ENCODE peak calls at places on chromosomes 5 and 9, in four cellular contexts. One of them, this sample, is unnamed. For H3K9me3, the result is how much of the 10 kb centered on the place peaks cover.

GRCh38 chr5:131068893-131069643 is 96.0 kb downstream of the HINT1 start:
- DNase-seq in H9: no peak
- DNase-seq in H1: no peak
- DNase-seq in mesenchymal stem cell: no peak
- DNase-seq in this sample: no peak

GRCh38 chr5:14869286-14870164 is 2.1 kb downstream of the ANKH start:
- DNase-seq in H9: no peak
- DNase-seq in H1: no peak
- DNase-seq in mesenchymal stem cell: no peak
- DNase-seq in this sample: no peak

GRCh38 chr9:109652112-109652511 is 127.9 kb upstream of the PALM2AKAP2 start:
- DNase-seq in H9: no peak
- DNase-seq in H1: no peak
- DNase-seq in mesenchymal stem cell: no peak
- DNase-seq in this sample: no peak

GRCh38 chr9:93946338-93946712 is 8.8 kb downstream of the BARX1 start:
- DNase-seq in H9: no peak
- DNase-seq in H1: no peak
- DNase-seq in mesenchymal stem cell: no peak
- DNase-seq in this sample: no peak

GRCh38 chr5:98904786-98905185 is 24.0 kb downstream of the CHD1 start:
- DNase-seq in H9: no peak
- DNase-seq in H1: no peak
- DNase-seq in mesenchymal stem cell: peak
- DNase-seq in this sample: no peak

GRCh38 chr5:155293605-155294178 is 280.1 kb downstream of the KIF4B start:
- DNase-seq in H9: no peak
- DNase-seq in H1: no peak
- DNase-seq in mesenchymal stem cell: no peak
- DNase-seq in this sample: no peak

GRCh38 chr9:124344291-124345050 is 70.8 kb downstream of the PSMB7 start:
- DNase-seq in H9: no peak
- DNase-seq in H1: no peak
- DNase-seq in mesenchymal stem cell: no peak
- DNase-seq in this sample: no peak

GRCh38 chr5:6758201-6758600 is 45.0 kb downstream of the TENT4A start:
- DNase-seq in H9: no peak
- DNase-seq in H1: no peak
- DNase-seq in mesenchymal stem cell: no peak
- DNase-seq in this sample: no peak

GRCh38 chr5:56829137-56829536 is 13.8 kb downstream of the MAP3K1 start:
- DNase-seq in H9: no peak
- DNase-seq in H1: no peak
- DNase-seq in mesenchymal stem cell: peak
- DNase-seq in this sample: no peak

GRCh38 chr5:92748072-92748676 is 832.8 kb downstream of the NR2F1-AS1 start:
- DNase-seq in H9: no peak
- DNase-seq in H1: no peak
- DNase-seq in mesenchymal stem cell: no peak
- DNase-seq in this sample: no peak

GRCh38 chr5:119323630-119324000 is 32.2 kb upstream of the TNFAIP8 start:
- DNase-seq in H9: no peak
- DNase-seq in H1: no peak
- DNase-seq in mesenchymal stem cell: peak
- DNase-seq in this sample: no peak

GRCh38 chr9:92254401-92255337 is 38.8 kb downstream of the IARS1 start:
- DNase-seq in H9: no peak
- DNase-seq in H1: no peak
- DNase-seq in mesenchymal stem cell: no peak
- DNase-seq in this sample: no peak

GRCh38 chr9:78470741-78471140 is 173.8 kb downstream of the PSAT1 start:
- DNase-seq in H9: no peak
- DNase-seq in H1: no peak
- DNase-seq in mesenchymal stem cell: no peak
- DNase-seq in this sample: no peak

GRCh38 chr9:971901-972511 is 4.4 kb upstream of the DMRT3 start:
- DNase-seq in H9: peak
- DNase-seq in H1: peak
- DNase-seq in mesenchymal stem cell: no peak
- DNase-seq in this sample: peak

GRCh38 chr5:180212363-180213255 is 3.6 kb upstream of the RASGEF1C start:
- DNase-seq in H9: no peak
- DNase-seq in H1: no peak
- DNase-seq in mesenchymal stem cell: no peak
- DNase-seq in this sample: no peak

GRCh38 chr9:95211028-95211427 is 106.5 kb downstream of the FANCC start:
- DNase-seq in H9: no peak
- DNase-seq in H1: no peak
- DNase-seq in mesenchymal stem cell: no peak
- DNase-seq in this sample: peak

DNA sequence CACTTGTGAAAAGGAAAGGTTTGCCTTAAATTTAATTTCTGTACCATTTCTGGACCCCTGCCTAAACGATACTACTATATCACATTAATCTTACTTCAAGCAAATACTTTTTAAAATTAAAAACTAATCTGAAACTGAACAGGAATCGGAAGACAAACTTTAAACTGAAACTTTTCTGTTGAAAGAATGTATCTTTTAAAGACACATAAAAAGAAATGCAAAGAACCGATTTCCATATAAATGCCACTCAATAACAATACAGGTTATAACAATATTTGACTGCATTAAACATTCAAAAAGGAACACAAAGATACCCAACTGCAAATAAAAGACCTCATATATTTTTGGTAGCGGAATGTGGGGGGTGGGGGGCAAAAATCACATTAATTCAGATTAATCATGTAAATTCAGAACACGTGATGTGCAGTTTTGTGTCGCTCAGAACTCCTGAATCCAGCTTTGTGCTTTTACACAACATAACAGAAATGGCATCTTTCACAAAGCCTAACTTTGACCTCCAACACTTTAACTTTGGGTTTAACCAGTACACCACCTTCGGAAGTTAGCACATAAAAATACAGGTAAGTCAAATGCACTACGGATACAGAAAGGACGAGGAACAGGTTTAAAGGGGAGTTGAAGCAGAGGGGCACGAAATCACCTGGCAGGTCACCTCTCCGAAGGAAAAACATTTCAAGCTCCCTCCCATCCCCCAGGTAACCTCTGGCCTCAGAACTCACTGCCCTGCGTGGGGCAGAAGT is 912 bp downstream of the LIFR start:
- DNase-seq in H9: no peak
- DNase-seq in H1: no peak
- DNase-seq in mesenchymal stem cell: no peak
- DNase-seq in this sample: no peak
- H2BK12ac ChIP-seq in H9: no peak
- H2BK12ac ChIP-seq in H1: no peak
- H2BK12ac ChIP-seq in mesenchymal stem cell: no peak
- H2BK12ac ChIP-seq in this sample: no peak

GRCh38 chr5:84693256-84693655 is 308.6 kb upstream of the EDIL3 start:
- DNase-seq in H9: no peak
- DNase-seq in H1: no peak
- DNase-seq in mesenchymal stem cell: no peak
- DNase-seq in this sample: no peak
- H3K9me3 ChIP-seq in H9: under half
- H3K9me3 ChIP-seq in H1: under half
- H3K9me3 ChIP-seq in mesenchymal stem cell: under half
- H3K9me3 ChIP-seq in this sample: under half

DNA sequence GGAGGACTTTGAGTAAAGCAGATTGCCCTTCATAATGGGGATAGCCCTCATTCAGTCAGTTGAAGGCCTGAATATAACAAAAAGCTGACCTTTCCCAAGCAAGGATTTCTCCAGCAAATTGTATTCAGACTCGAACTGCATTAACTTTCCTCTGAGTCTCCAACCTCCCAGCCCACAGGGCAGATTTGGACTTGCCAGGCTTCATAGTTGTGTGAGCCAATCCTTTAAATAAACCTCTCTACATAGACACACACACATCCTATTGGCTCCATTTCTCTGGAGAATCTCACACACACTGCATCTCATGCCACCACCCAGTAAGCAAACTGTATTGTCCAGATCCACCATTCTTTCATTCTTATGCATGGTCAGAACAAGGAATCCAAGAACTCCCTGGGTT is 225.1 kb downstream of the MPDZ start:
- DNase-seq in H9: no peak
- DNase-seq in H1: no peak
- DNase-seq in mesenchymal stem cell: no peak
- DNase-seq in this sample: no peak
- H2BK5ac ChIP-seq in H9: no peak
- H2BK5ac ChIP-seq in H1: no peak
- H2BK5ac ChIP-seq in mesenchymal stem cell: no peak
- H2BK5ac ChIP-seq in this sample: no peak

GRCh38 chr9:88072831-88073365 is 65.4 kb downstream of the SPATA31C2 start:
- DNase-seq in H9: no peak
- DNase-seq in H1: no peak
- DNase-seq in mesenchymal stem cell: no peak
- DNase-seq in this sample: no peak

GRCh38 chr9:88077071-88077617 is 61.1 kb downstream of the SPATA31C2 start:
- DNase-seq in H9: no peak
- DNase-seq in H1: no peak
- DNase-seq in mesenchymal stem cell: peak
- DNase-seq in this sample: no peak

GRCh38 chr9:88075966-88076285 is 62.3 kb downstream of the SPATA31C2 start:
- DNase-seq in H9: no peak
- DNase-seq in H1: no peak
- DNase-seq in mesenchymal stem cell: no peak
- DNase-seq in this sample: peak

GRCh38 chr9:88074931-88075330 is 63.3 kb downstream of the SPATA31C2 start:
- DNase-seq in H9: no peak
- DNase-seq in H1: no peak
- DNase-seq in mesenchymal stem cell: no peak
- DNase-seq in this sample: no peak

GRCh38 chr9:88076286-88077070 is 61.8 kb downstream of the SPATA31C2 start:
- DNase-seq in H9: peak
- DNase-seq in H1: peak
- DNase-seq in mesenchymal stem cell: peak
- DNase-seq in this sample: peak
- H2BK12ac ChIP-seq in H9: no peak
- H2BK12ac ChIP-seq in H1: peak
- H2BK12ac ChIP-seq in mesenchymal stem cell: peak
- H2BK12ac ChIP-seq in this sample: peak

GRCh38 chr9:113842086-113842485 is 34.0 kb upstream of the ZNF618 start:
- DNase-seq in H9: no peak
- DNase-seq in H1: no peak
- DNase-seq in mesenchymal stem cell: no peak
- DNase-seq in this sample: no peak
- H3K9me3 ChIP-seq in H9: under half
- H3K9me3 ChIP-seq in H1: under half
- H3K9me3 ChIP-seq in mesenchymal stem cell: under half
- H3K9me3 ChIP-seq in this sample: under half

DNA sequence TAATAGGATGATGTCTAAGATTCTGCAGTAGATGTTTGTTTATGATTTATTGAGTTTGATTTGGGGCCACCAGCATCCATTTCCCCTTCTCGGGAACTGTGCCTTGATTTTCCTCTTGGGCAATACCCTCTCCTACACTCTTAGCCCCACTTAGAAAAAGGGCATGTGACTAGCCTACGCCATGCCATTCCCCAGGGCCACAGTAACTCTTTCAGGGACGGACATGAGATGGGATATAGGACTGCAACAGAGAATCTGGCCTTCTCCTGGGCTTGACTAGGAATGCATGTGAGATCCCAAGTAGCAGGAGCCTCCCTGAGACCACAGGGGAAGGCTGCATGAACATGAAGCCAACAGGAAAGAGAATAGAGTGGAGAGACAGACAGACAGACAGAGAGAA is 30.7 kb upstream of the SPARC start:
- DNase-seq in H9: no peak
- DNase-seq in H1: no peak
- DNase-seq in mesenchymal stem cell: no peak
- DNase-seq in this sample: no peak
- H2BK5ac ChIP-seq in H9: no peak
- H2BK5ac ChIP-seq in H1: no peak
- H2BK5ac ChIP-seq in mesenchymal stem cell: no peak
- H2BK5ac ChIP-seq in this sample: no peak